ENCODE peak calls at places on chromosomes 3 and 15, in five cellular contexts. J is midbrain, R is GM06990, T is progenitor cell of endocrine pancreas, P is body of pancreas. Q is an unnamed sample.

GRCh38 chr15:49918106-49918505 is 200.9 kb downstream of the ATP8B4 start:
- DNase-seq in J (no peak), R (no peak), T (no peak), P (peak), Q (no peak)

GRCh38 chr15:72782993-72783562 is 480 bp downstream of the ADPGK start:
- DNase-seq in J (peak), R (no peak), T (no peak), P (no peak), Q (no peak)

GRCh38 chr3:23949784-23950183 is 4.7 kb downstream of the NR1D2 start:
- DNase-seq in J (peak), R (no peak), T (no peak), P (peak), Q (no peak)

GRCh38 chr3:42351221-42351620 is 59.2 kb downstream of the LYZL4 start:
- DNase-seq in J (no peak), R (no peak), T (no peak), P (no peak), Q (no peak)

GRCh38 chr3:110965976-110966375 is 105.6 kb upstream of the NECTIN3 start:
- DNase-seq in J (no peak), R (no peak), T (no peak), P (no peak), Q (no peak)

GRCh38 chr3:69378112-69378799 is 7.6 kb downstream of the FRMD4B start:
- DNase-seq in J (no peak), R (no peak), T (no peak), P (no peak), Q (no peak)

GRCh38 chr3:72769758-72770540 is 78.3 kb downstream of the SHQ1 start:
- DNase-seq in J (no peak), R (no peak), T (no peak), P (no peak), Q (no peak)

GRCh38 chr3:181176610-181177009 is 187.1 kb upstream of the DNAJC19 start:
- DNase-seq in J (peak), R (no peak), T (no peak), P (peak), Q (peak)

GRCh38 chr15:101138913-101139880 is 112.7 kb downstream of the CHSY1 start:
- DNase-seq in J (no peak), R (peak), T (no peak), P (no peak), Q (no peak)

GRCh38 chr3:123346726-123347125 is 102.2 kb downstream of the ADCY5 start:
- DNase-seq in J (no peak), R (no peak), T (no peak), P (no peak), Q (no peak)

GRCh38 chr3:59791774-59792308 is 742.0 kb upstream of the CFAP20DC start:
- DNase-seq in J (no peak), R (no peak), T (no peak), P (no peak), Q (no peak)

GRCh38 chr15:41332788-41333527 is at the start of gene NUSAP1:
- DNase-seq in J (no peak), R (no peak), T (no peak), P (no peak), Q (peak)

GRCh38 chr3:187406927-187407326 is 38.7 kb downstream of the RTP4 start:
- DNase-seq in J (no peak), R (no peak), T (no peak), P (no peak), Q (no peak)

GRCh38 chr15:80972276-80972675 is 17.3 kb downstream of the MESD start:
- DNase-seq in J (no peak), R (no peak), T (no peak), P (no peak), Q (no peak)

GRCh38 chr15:87873501-87873900 is 383.0 kb downstream of the NTRK3 start:
- DNase-seq in J (no peak), R (no peak), T (no peak), P (no peak), Q (no peak)

GRCh38 chr3:136141891-136142290 is 54.2 kb downstream of the MSL2 start:
- DNase-seq in J (no peak), R (no peak), T (no peak), P (no peak), Q (no peak)

GRCh38 chr3:104178695-104179094 is 1188.0 kb upstream of the ALCAM start:
- DNase-seq in J (no peak), R (no peak), T (no peak), P (no peak), Q (no peak)

GRCh38 chr15:83973816-83974215 is 261.8 kb upstream of the GOLGA6L4 start:
- DNase-seq in J (no peak), R (no peak), T (no peak), P (no peak), Q (peak)

GRCh38 chr15:32908921-32909320 is 191.1 kb downstream of the GREM1 start:
- DNase-seq in J (no peak), R (no peak), T (no peak), P (no peak), Q (no peak)

GRCh38 chr15:97081666-97082226 is 751.2 kb downstream of the NR2F2 start:
- DNase-seq in J (no peak), R (no peak), T (no peak), P (no peak), Q (no peak)

GRCh38 chr3:94225176-94225742 is 162.4 kb downstream of the NSUN3 start:
- DNase-seq in J (peak), R (no peak), T (no peak), P (no peak), Q (no peak)

GRCh38 chr3:196111939-196112386 is 30.1 kb upstream of the TFRC start:
- DNase-seq in J (no peak), R (peak), T (no peak), P (no peak), Q (no peak)

GRCh38 chr3:54357307-54357706 is 235.0 kb downstream of the CACNA2D3 start:
- DNase-seq in J (no peak), R (no peak), T (no peak), P (no peak), Q (no peak)

GRCh38 chr15:52261498-52262242 is 33.9 kb downstream of the MYO5C start:
- DNase-seq in J (peak), R (peak), T (peak), P (peak), Q (peak)

GRCh38 chr3:157961665-157962064 is 144.6 kb downstream of the SHOX2 start:
- DNase-seq in J (no peak), R (no peak), T (no peak), P (no peak), Q (no peak)

GRCh38 chr3:142853270-142854163 is 35.4 kb downstream of the PCOLCE2 start:
- DNase-seq in J (no peak), R (no peak), T (no peak), P (peak), Q (no peak)

GRCh38 chr3:122030381-122031122 is 8.5 kb upstream of the ILDR1 start:
- DNase-seq in J (no peak), R (peak), T (no peak), P (no peak), Q (no peak)

GRCh38 chr3:149377408-149378111 is at the start of gene TM4SF1:
- DNase-seq in J (no peak), R (no peak), T (no peak), P (peak), Q (no peak)

GRCh38 chr15:100766225-100767001 is 113.2 kb upstream of the ALDH1A3 start:
- DNase-seq in J (no peak), R (no peak), T (no peak), P (no peak), Q (no peak)

GRCh38 chr15:63870403-63871209 is 36.9 kb upstream of the HERC1 start:
- DNase-seq in J (no peak), R (no peak), T (peak), P (no peak), Q (peak)

GRCh38 chr3:126527006-126527405 is 3.1 kb downstream of the CHST13 start:
- DNase-seq in J (no peak), R (no peak), T (no peak), P (no peak), Q (no peak)

GRCh38 chr3:163056874-163057497 is 1560.4 kb downstream of the OTOL1 start:
- DNase-seq in J (peak), R (no peak), T (peak), P (peak), Q (peak)

GRCh38 chr15:99324082-99324620 is 72.9 kb downstream of the LRRC28 start:
- DNase-seq in J (no peak), R (peak), T (no peak), P (no peak), Q (peak)

GRCh38 chr3:150538324-150539208 is 7.7 kb downstream of the SERP1 start:
- DNase-seq in J (no peak), R (no peak), T (no peak), P (peak), Q (no peak)

GRCh38 chr3:131444180-131444579 is 58.6 kb downstream of the MRPL3 start:
- DNase-seq in J (no peak), R (no peak), T (no peak), P (no peak), Q (no peak)

GRCh38 chr3:106399208-106399607 is 530.4 kb upstream of the CBLB start:
- DNase-seq in J (peak), R (no peak), T (no peak), P (no peak), Q (no peak)

GRCh38 chr15:65069179-65069578 is 1.4 kb upstream of the RASL12 start:
- DNase-seq in J (no peak), R (no peak), T (no peak), P (peak), Q (no peak)

GRCh38 chr3:12562451-12562850 is 5.6 kb downstream of the MKRN2 start:
- DNase-seq in J (no peak), R (no peak), T (no peak), P (no peak), Q (no peak)

GRCh38 chr15:35540885-35541284 is 5.1 kb downstream of the DPH6 start:
- DNase-seq in J (no peak), R (no peak), T (no peak), P (no peak), Q (no peak)